ENCODE peak calls at places on chromosomes 16 and 17, in ten cellular contexts. X is pancreas, M is heart right ventricle, K is GM23248, V is mesendoderm, J is HFF-Myc, R is AG10803, N is aorta, S is cardiac fibroblast, H is Panc1. G is an unnamed sample.

GRCh38 chr16:10577305-10578202 is 2.8 kb downstream of the EMP2 start:
- DNase-seq in X (no peak), M (peak; percentile 42), K (peak; percentile 40), V (peak; percentile 45), J (no peak), R (peak; percentile 85), N (no peak), S (no peak), H (no peak), G (peak; percentile 58)

GRCh38 chr17:21042434-21043295 is at the start of gene USP22:
- DNase-seq in X (no peak), M (no peak), K (peak; percentile 98), V (peak; percentile 64), J (no peak), R (no peak), N (no peak), S (no peak), H (no peak), G (peak; percentile 66)

GRCh38 chr17:50944054-50944901 is 78.1 kb upstream of the TOB1 start:
- DNase-seq in X (peak; percentile 94), M (peak; percentile 88), K (peak; percentile 65), V (peak; percentile 62), J (no peak), R (peak; percentile 53), N (peak; percentile 90), S (peak; percentile 32), H (no peak), G (peak; percentile 91)

GRCh38 chr16:89331371-89332109 is 114.0 kb downstream of the ZNF778 start:
- DNase-seq in X (no peak), M (no peak), K (no peak), V (no peak), J (no peak), R (peak; percentile 30), N (peak; percentile 32), S (no peak), H (no peak), G (no peak)

GRCh38 chr16:52469091-52469490 is 77.9 kb downstream of the TOX3 start:
- DNase-seq in X (no peak), M (no peak), K (no peak), V (no peak), J (no peak), R (no peak), N (no peak), S (no peak), H (no peak), G (no peak)

GRCh38 chr17:18025596-18026407 is 13.2 kb downstream of the ATPAF2 start:
- DNase-seq in X (no peak), M (no peak), K (peak; percentile 94), V (no peak), J (no peak), R (peak; percentile 66), N (no peak), S (peak; percentile 74), H (no peak), G (no peak)

GRCh38 chr17:20961551-20961950 is 81.3 kb downstream of the USP22 start:
- DNase-seq in X (no peak), M (no peak), K (no peak), V (peak; percentile 44), J (no peak), R (peak; percentile 35), N (no peak), S (peak; percentile 73), H (no peak), G (no peak)

GRCh38 chr16:14628806-14629611 is 1.1 kb downstream of the PARN start:
- DNase-seq in X (no peak), M (no peak), K (no peak), V (no peak), J (no peak), R (no peak), N (no peak), S (peak; percentile 12), H (no peak), G (no peak)

GRCh38 chr16:28534542-28535373 is 4.0 kb downstream of the NUPR1 start:
- DNase-seq in X (no peak), M (no peak), K (peak; percentile 75), V (no peak), J (peak; percentile 31), R (peak; percentile 89), N (no peak), S (peak; percentile 62), H (no peak), G (peak; percentile 59)

DNA sequence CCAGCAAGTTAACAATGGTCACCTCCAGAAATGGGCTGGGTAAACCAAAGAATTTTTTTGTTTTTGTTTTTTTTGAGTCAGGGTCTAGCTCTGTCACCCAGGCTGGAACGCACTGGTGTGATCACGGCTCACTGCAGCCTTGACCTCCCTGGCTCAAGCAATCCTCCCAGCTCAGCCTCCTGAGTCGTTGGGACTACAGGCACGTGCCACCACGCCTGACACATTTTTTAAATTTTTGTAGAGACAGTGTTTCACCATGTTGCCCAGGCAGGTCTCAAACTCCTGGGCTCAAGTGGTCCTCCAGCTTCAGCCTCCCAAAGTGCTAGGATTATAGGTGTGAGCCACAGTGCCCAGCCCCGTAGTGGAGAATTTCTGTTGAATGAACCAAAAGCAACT is 1.7 kb downstream of the SPSB3 start:
- DNase-seq in X (no peak), M (no peak), K (no peak), V (no peak), J (no peak), R (no peak), N (no peak), S (no peak), H (no peak), G (no peak)
- H3K4me3 ChIP-seq in X (no peak overlapping the region), M (no peak overlapping the region), K (peak overlapping the region; percentile 83), V (no peak overlapping the region), J (no peak overlapping the region), R (no peak overlapping the region), N (no peak overlapping the region), S (no peak overlapping the region), H (peak overlapping the region; percentile 72), G (no peak overlapping the region)

GRCh38 chr17:81118308-81119221 is 46.7 kb upstream of the PVALEF start:
- DNase-seq in X (no peak), M (no peak), K (no peak), V (no peak), J (no peak), R (no peak), N (no peak), S (no peak), H (no peak), G (no peak)
- H3K4me3 ChIP-seq in X (no peak overlapping the region), M (peak overlapping the region; percentile 29), K (peak overlapping the region; percentile 38), V (no peak overlapping the region), J (peak overlapping the region; percentile 34), R (peak overlapping the region; percentile 47), N (no peak overlapping the region), S (peak overlapping the region; percentile 60), H (peak overlapping the region; percentile 52), G (no peak overlapping the region)

GRCh38 chr17:63999680-64000531 is 1.8 kb downstream of the PRR29 start:
- DNase-seq in X (no peak), M (no peak), K (no peak), V (no peak), J (no peak), R (no peak), N (peak; percentile 55), S (no peak), H (no peak), G (no peak)

GRCh38 chr17:63996430-63997182 is 1.5 kb upstream of the PRR29 start:
- DNase-seq in X (no peak), M (no peak), K (no peak), V (no peak), J (no peak), R (no peak), N (peak; percentile 41), S (no peak), H (no peak), G (peak; percentile 29)

GRCh38 chr17:63997341-63998048 is 656 bp upstream of the PRR29 start:
- DNase-seq in X (no peak), M (no peak), K (peak; percentile 20), V (peak; percentile 54), J (no peak), R (no peak), N (peak; percentile 69), S (no peak), H (no peak), G (peak; percentile 39)

GRCh38 chr17:63998721-63999679 is 849 bp downstream of the PRR29 start:
- DNase-seq in X (no peak), M (no peak), K (no peak), V (no peak), J (no peak), R (no peak), N (peak; percentile 74), S (no peak), H (no peak), G (peak; percentile 47)

GRCh38 chr17:63998050-63998720 is at the start of gene PRR29:
- DNase-seq in X (peak; percentile 65), M (peak; percentile 77), K (peak; percentile 84), V (peak; percentile 85), J (no peak), R (peak; percentile 36), N (peak; percentile 88), S (peak; percentile 57), H (no peak), G (peak; percentile 84)
- H3K4me3 ChIP-seq in X (peak within 1 kb of the TSS; percentile 61), M (peak within 1 kb of the TSS; percentile 67), K (peak within 1 kb of the TSS; percentile 70), V (peak within 1 kb of the TSS; percentile 80), J (peak within 1 kb of the TSS; percentile 37), R (peak within 1 kb of the TSS; percentile 70), N (peak within 1 kb of the TSS; percentile 17), S (peak within 1 kb of the TSS; percentile 73), H (peak within 1 kb of the TSS; percentile 59), G (peak within 1 kb of the TSS; percentile 73)

GRCh38 chr17:77433385-77434135 is 292.8 kb downstream of the SEC14L1 start:
- DNase-seq in X (no peak), M (peak; percentile 72), K (peak; percentile 73), V (no peak), J (no peak), R (peak; percentile 69), N (no peak), S (peak; percentile 65), H (no peak), G (no peak)
- H3K4me3 ChIP-seq in X (no peak overlapping the region), M (peak overlapping the region; percentile 32), K (peak overlapping the region; percentile 22), V (no peak overlapping the region), J (peak overlapping the region; percentile 22), R (no peak overlapping the region), N (no peak overlapping the region), S (no peak overlapping the region), H (no peak overlapping the region), G (no peak overlapping the region)

G was measured in lower lobe of right lung.